ENCODE peak calls at places on chromosomes 2 and 18, in four cellular contexts. W, S, E and U are unnamed samples.
A peak's percentile ranks its signal among the peaks of the same experiment; 100 is the strongest.

GRCh38 chr2:1907283-1907682 is 163.0 kb upstream of the PXDN start:
- DNase-seq in W (no peak), S (no peak), E (no peak), U (no peak)

GRCh38 chr18:48337053-48337452 is 72.1 kb downstream of the ZBTB7C start:
- DNase-seq in W (no peak), S (no peak), E (no peak), U (no peak)

GRCh38 chr18:21191596-21192307 is 50.3 kb upstream of the GREB1L start:
- DNase-seq in W (peak; percentile 20), S (no peak), E (peak; percentile 47), U (peak; percentile 42)

GRCh38 chr2:116754371-116755101 is 1060.0 kb upstream of the DDX18 start:
- DNase-seq in W (no peak), S (no peak), E (no peak), U (no peak)

GRCh38 chr2:47581201-47581600 is 178.2 kb downstream of the MSH2 start:
- DNase-seq in W (no peak), S (no peak), E (no peak), U (no peak)

GRCh38 chr2:212900715-212901114 is 250.7 kb downstream of the IKZF2 start:
- DNase-seq in W (no peak), S (no peak), E (no peak), U (no peak)

GRCh38 chr2:84958135-84959044 is 12.6 kb upstream of the KCMF1 start:
- DNase-seq in W (peak; percentile 96), S (no peak), E (no peak), U (peak; percentile 80)

GRCh38 chr2:240451108-240451611 is 15.7 kb downstream of the GPC1 start:
- DNase-seq in W (no peak), S (no peak), E (no peak), U (no peak)

GRCh38 chr18:2656237-2657042 is 914 bp downstream of the SMCHD1 start:
- DNase-seq in W (no peak), S (no peak), E (peak; percentile 53), U (peak; percentile 15)

GRCh38 chr2:192544371-192544955 is 349.7 kb upstream of the TMEFF2 start:
- DNase-seq in W (no peak), S (no peak), E (no peak), U (no peak)

GRCh38 chr18:31942301-31942998 is 478 bp downstream of the TRAPPC8 start:
- DNase-seq in W (peak; percentile 7), S (no peak), E (peak; percentile 65), U (no peak)

GRCh38 chr18:63747006-63747405 is 28.2 kb upstream of the SERPINB7 start:
- DNase-seq in W (no peak), S (no peak), E (no peak), U (no peak)

GRCh38 chr2:127069003-127069402 is 38.0 kb downstream of the BIN1 start:
- DNase-seq in W (no peak), S (no peak), E (no peak), U (no peak)

GRCh38 chr2:44010266-44010665 is 14.5 kb upstream of the LRPPRC start:
- DNase-seq in W (no peak), S (no peak), E (no peak), U (no peak)

GRCh38 chr2:99821572-99822369 is 320.6 kb downstream of the AFF3 start:
- DNase-seq in W (no peak), S (no peak), E (no peak), U (no peak)

GRCh38 chr18:9951022-9951859 is 37.4 kb downstream of the VAPA start:
- DNase-seq in W (peak; percentile 25), S (no peak), E (peak; percentile 56), U (peak; percentile 59)

GRCh38 chr18:40414155-40414754 is 1540.8 kb upstream of the PIK3C3 start:
- DNase-seq in W (no peak), S (no peak), E (no peak), U (no peak)

GRCh38 chr2:152637251-152637650 is 80.0 kb downstream of the PRPF40A start:
- DNase-seq in W (no peak), S (no peak), E (no peak), U (no peak)

GRCh38 chr2:235518317-235519090 is 24.7 kb downstream of the AGAP1 start:
- DNase-seq in W (no peak), S (no peak), E (no peak), U (no peak)

GRCh38 chr2:209661286-209661685 is 110.3 kb upstream of the UNC80 start:
- DNase-seq in W (no peak), S (no peak), E (no peak), U (no peak)

GRCh38 chr2:12712871-12713270 is 3.9 kb upstream of the TRIB2 start:
- DNase-seq in W (no peak), S (no peak), E (no peak), U (no peak)

GRCh38 chr2:8119782-8120551 is 561.9 kb upstream of the ID2 start:
- DNase-seq in W (no peak), S (peak; percentile 4), E (no peak), U (peak; percentile 99)

GRCh38 chr2:83596592-83597339 is 862.3 kb downstream of the SUCLG1 start:
- DNase-seq in W (no peak), S (no peak), E (no peak), U (no peak)

GRCh38 chr2:84781942-84782716 is 98.8 kb downstream of the TRABD2A start:
- DNase-seq in W (no peak), S (no peak), E (peak; percentile 38), U (no peak)

GRCh38 chr2:79723830-79724229 is 211.0 kb downstream of the CTNNA2 start:
- DNase-seq in W (peak; percentile 11), S (no peak), E (no peak), U (no peak)

GRCh38 chr2:217942731-217943335 is 60.0 kb downstream of the TNS1 start:
- DNase-seq in W (no peak), S (no peak), E (no peak), U (peak; percentile 15)

GRCh38 chr18:22417496-22418188 is at the start of gene CTAGE1:
- DNase-seq in W (no peak), S (no peak), E (no peak), U (no peak)

GRCh38 chr2:168286535-168286934 is 39.1 kb upstream of the STK39 start:
- DNase-seq in W (no peak), S (no peak), E (no peak), U (no peak)

GRCh38 chr2:100184055-100184737 is 41.8 kb upstream of the AFF3 start:
- DNase-seq in W (no peak), S (no peak), E (no peak), U (no peak)

GRCh38 chr2:120763516-120763915 is 27.8 kb downstream of the GLI2 start:
- DNase-seq in W (peak; percentile 33), S (no peak), E (no peak), U (no peak)

GRCh38 chr2:16664052-16664731 is 1.4 kb downstream of the CYRIA start:
- DNase-seq in W (no peak), S (no peak), E (no peak), U (no peak)

GRCh38 chr18:50033004-50033403 is 161.9 kb downstream of the MYO5B start:
- DNase-seq in W (no peak), S (no peak), E (no peak), U (no peak)

GRCh38 chr2:212193066-212193465 is 345.5 kb downstream of the ERBB4 start:
- DNase-seq in W (no peak), S (no peak), E (no peak), U (no peak)

GRCh38 chr2:66569321-66569851 is 134.5 kb downstream of the MEIS1 start:
- DNase-seq in W (no peak), S (no peak), E (peak; percentile 35), U (no peak)

GRCh38 chr2:177393381-177393780 is 808 bp downstream of the AGPS start:
- DNase-seq in W (no peak), S (no peak), E (peak; percentile 30), U (no peak)

GRCh38 chr2:60359569-60359968 is 193.9 kb downstream of the BCL11A start:
- DNase-seq in W (no peak), S (no peak), E (no peak), U (no peak)

GRCh38 chr2:230830428-230830827 is 34.3 kb upstream of the ITM2C start:
- DNase-seq in W (no peak), S (no peak), E (no peak), U (no peak)

DNA sequence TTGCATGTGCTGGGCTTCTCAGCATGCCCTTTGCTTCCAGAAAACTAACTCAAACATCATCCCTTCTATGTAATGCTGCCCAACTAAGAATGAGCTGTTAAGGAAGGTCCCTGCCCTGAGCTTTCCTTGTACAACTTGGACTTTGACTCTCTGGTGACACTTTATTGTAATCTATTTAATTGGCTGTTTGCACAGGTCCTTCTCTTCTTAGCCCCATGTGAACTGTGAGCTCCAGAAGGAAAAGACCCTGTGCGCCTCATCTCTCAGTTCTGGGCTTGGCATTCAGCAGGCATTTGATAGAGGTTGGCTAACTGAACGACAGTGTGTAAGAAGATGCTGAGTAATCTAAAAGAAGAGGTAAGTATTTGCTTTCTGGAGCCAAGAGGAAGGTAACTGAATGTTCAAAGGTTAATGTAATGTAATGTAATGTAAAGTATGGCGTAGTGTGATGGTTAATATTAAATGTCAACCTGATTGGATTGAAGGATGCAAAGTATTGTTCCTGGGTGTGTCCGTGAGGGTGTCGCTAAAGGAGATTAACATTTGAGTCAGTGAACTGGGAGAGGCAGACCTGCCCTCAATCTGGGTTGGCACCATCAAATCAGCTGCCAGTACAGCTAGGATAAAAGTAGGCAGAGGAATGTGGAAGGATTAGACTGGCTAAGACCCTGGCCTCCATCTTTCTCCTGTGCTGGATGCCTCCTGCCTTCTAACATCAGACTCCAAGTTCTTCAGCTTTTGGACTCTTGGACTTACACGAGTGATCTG is 60.8 kb upstream of the CCDC195 start:
- DNase-seq in W (no peak), S (no peak), E (no peak), U (no peak)
- TF ChIP-seq ESRRA in W (no peak), S (no peak), E (no peak), U (no peak)

GRCh38 chr2:69390474-69390873 is 3.4 kb upstream of the GFPT1 start:
- DNase-seq in W (no peak), S (no peak), E (peak; percentile 8), U (no peak)
- TF ChIP-seq HDAC2 in W (no peak), S (no peak), E (no peak), U (no peak)

DNA sequence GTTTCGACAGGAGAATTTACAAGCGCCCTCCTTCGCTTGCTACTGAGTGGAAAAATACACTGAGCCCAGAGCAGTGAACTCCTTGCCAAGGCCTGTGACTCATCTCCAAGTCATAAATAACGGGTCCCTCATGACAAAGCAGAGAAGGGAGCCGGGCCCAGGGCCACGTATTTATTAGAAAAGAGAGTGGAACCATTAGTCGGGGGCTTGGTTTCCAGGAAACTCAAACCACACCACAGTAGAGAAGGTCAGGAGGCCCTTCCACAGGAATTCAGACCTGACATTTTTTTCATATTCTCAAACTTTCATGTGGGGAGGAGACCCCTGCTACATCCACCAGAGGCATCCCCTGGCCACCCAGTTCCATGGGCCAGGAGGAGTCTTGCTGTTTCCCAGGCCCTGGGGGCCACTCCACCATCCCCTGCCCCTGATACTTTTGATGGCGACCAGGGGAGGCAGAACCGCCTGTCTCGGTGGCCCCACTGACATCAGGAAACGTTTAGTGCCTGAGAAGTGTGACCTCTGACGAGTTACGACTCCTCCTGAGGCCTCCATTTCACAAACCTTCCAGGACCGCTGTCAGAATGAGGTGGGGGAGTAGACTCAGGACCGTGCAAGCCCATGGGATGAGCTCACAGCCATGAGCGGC is 289.7 kb downstream of the DYSF start:
- DNase-seq in W (peak; percentile 72), S (no peak), E (peak; percentile 79), U (no peak)
- TF ChIP-seq ESRRA in W (no peak), S (no peak), E (no peak), U (no peak)

DNA sequence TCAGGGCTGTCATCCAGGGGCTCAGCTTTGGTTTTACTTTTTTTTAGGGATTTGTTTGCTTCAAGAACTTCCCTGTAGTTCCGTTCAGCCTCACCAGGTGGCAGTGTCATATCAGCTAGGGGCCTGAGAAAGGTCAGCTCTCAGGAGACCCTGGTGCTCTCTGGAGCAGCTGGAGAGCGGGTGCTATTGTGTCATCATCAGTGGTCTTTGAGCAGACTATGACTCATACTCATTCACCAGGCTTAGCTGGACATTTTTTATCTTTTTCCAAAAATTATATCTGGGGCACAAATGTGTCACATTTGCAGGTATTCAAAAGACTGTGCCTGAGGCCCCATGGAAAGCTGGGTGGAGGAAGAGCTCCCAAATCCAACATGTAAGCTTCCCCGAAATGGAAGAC is 24.4 kb downstream of the ZNF892 start:
- DNase-seq in W (peak; percentile 23), S (no peak), E (peak; percentile 69), U (peak; percentile 85)
- TF ChIP-seq HDAC2 in W (no peak), S (no peak), E (no peak), U (no peak)